ENCODE peak calls at places on chromosomes 12 and 14, in four cellular contexts. L, Y, R and E are unnamed samples.
A peak's percentile ranks its signal among the peaks of the same experiment; 100 is the strongest.

GRCh38 chr12:121520586-121521086 is 60.2 kb downstream of the KDM2B start:
- DNase-seq in Y (no peak), R (no peak), L (no peak), E (no peak)

GRCh38 chr12:48927261-48927660 is 2.0 kb upstream of the FKBP11 start:
- DNase-seq in Y (no peak), L (no peak), R (no peak), E (no peak)

GRCh38 chr12:91367234-91367849 is 184.7 kb upstream of the DCN start:
- DNase-seq in Y (no peak), L (no peak), R (no peak), E (no peak)

GRCh38 chr12:2163172-2163927 is 110.6 kb downstream of the CACNA1C start:
- DNase-seq in Y (no peak), R (peak; percentile 13), L (no peak), E (no peak)

GRCh38 chr12:546265-546919 is 86.7 kb downstream of the B4GALNT3 start:
- DNase-seq in R (no peak), L (no peak), Y (no peak), E (no peak)

GRCh38 chr14:63875311-63875710 is 22.5 kb downstream of the SYNE2 start:
- DNase-seq in Y (no peak), L (no peak), R (no peak), E (no peak)

GRCh38 chr12:121970901-121971300 is 50.8 kb upstream of the BCL7A start:
- DNase-seq in Y (no peak), R (no peak), L (no peak), E (no peak)

GRCh38 chr12:53659011-53659551 is 16.8 kb downstream of the ATP5MC2 start:
- DNase-seq in Y (no peak), R (peak; percentile 68), L (no peak), E (no peak)

GRCh38 chr14:35708072-35708471 is 101.0 kb downstream of the RALGAPA1 start:
- DNase-seq in L (no peak), Y (no peak), R (no peak), E (no peak)

GRCh38 chr12:101001669-101002068 is 207.1 kb downstream of the ANO4 start:
- DNase-seq in Y (no peak), R (no peak), L (no peak), E (no peak)

GRCh38 chr14:102507891-102508312 is 1.7 kb downstream of the ANKRD9 start:
- DNase-seq in L (no peak), R (no peak), Y (no peak), E (no peak)

GRCh38 chr12:115598827-115599226 is 678.7 kb downstream of the MED13L start:
- DNase-seq in L (no peak), Y (no peak), R (peak; percentile 7), E (no peak)

GRCh38 chr14:77186911-77187648 is 5.5 kb downstream of the TMEM63C start:
- DNase-seq in Y (no peak), R (no peak), L (no peak), E (no peak)

GRCh38 chr14:68796418-68797101 is 3.7 kb upstream of the ZFP36L1 start:
- DNase-seq in L (no peak), Y (peak; percentile 16), R (no peak), E (no peak)

GRCh38 chr14:25406818-25407217 is 356.9 kb upstream of the STXBP6 start:
- DNase-seq in L (no peak), R (no peak), Y (peak; percentile 6), E (no peak)

GRCh38 chr12:99390707-99391106 is 256.8 kb upstream of the GARIN6 start:
- DNase-seq in L (no peak), R (peak; percentile 50), Y (no peak), E (no peak)

GRCh38 chr14:65206448-65207096 is 104.3 kb upstream of the MAX start:
- DNase-seq in Y (peak; percentile 37), L (no peak), R (no peak), E (peak; percentile 25)